ENCODE peak calls at places on chromosome 17, in six cellular contexts. I, A, W, D, J and K are unnamed samples.

GRCh38 chr17:9911089-9911488 is 6.0 kb upstream of the RCVRN start:
- DNase-seq in J (no peak), D (no peak), W (no peak), A (no peak), I (no peak), K (no peak)

GRCh38 chr17:10741416-10742140 is 11.8 kb upstream of the TMEM220 start:
- DNase-seq in A (no peak), W (no peak), D (no peak), J (no peak), I (no peak), K (no peak)

GRCh38 chr17:13725286-13725990 is 123.7 kb upstream of the HS3ST3A1 start:
- DNase-seq in J (no peak), I (no peak), W (no peak), A (no peak), D (no peak), K (no peak)

GRCh38 chr17:8728991-8729390 is 15.6 kb downstream of the CCDC42 start:
- DNase-seq in D (no peak), J (no peak), I (no peak), W (no peak), A (no peak), K (no peak)

GRCh38 chr17:78240012-78240655 is 8.7 kb downstream of the TMEM235 start:
- DNase-seq in J (no peak), D (no peak), I (no peak), W (no peak), A (no peak), K (no peak)

GRCh38 chr17:38766341-38766740 is 13.8 kb downstream of the PSMB3 start:
- DNase-seq in J (no peak), D (no peak), I (no peak), W (no peak), A (no peak), K (no peak)

GRCh38 chr17:64152428-64153125 is 22.6 kb upstream of the ERN1 start:
- DNase-seq in A (no peak), J (no peak), W (no peak), D (peak; percentile 96), I (no peak), K (no peak)

GRCh38 chr17:17401271-17401781 is 75.5 kb upstream of the MED9 start:
- DNase-seq in W (peak; percentile 31), I (peak; percentile 26), D (no peak), A (peak; percentile 55), J (no peak), K (peak; percentile 29)

GRCh38 chr17:42553866-42554249 is 1.1 kb downstream of the HSD17B1 start:
- DNase-seq in A (no peak), J (no peak), I (no peak), W (no peak), D (no peak), K (no peak)

GRCh38 chr17:72749119-72749572 is 343.3 kb downstream of the SLC39A11 start:
- DNase-seq in D (no peak), J (no peak), A (no peak), I (no peak), W (no peak), K (no peak)

GRCh38 chr17:13074026-13074425 is 56.2 kb upstream of the ELAC2 start:
- DNase-seq in D (no peak), I (no peak), W (peak; percentile 6), J (no peak), A (no peak), K (no peak)

GRCh38 chr17:40338058-40338457 is 26.5 kb downstream of the GJD3 start:
- DNase-seq in W (no peak), J (no peak), A (no peak), D (no peak), I (no peak), K (no peak)

GRCh38 chr17:71496552-71496951 is 624.3 kb upstream of the SOX9 start:
- DNase-seq in A (no peak), I (no peak), J (no peak), D (no peak), W (no peak), K (no peak)

GRCh38 chr17:58756246-58757161 is 850 bp downstream of the PPM1E start:
- DNase-seq in I (peak; percentile 61), A (peak; percentile 28), W (no peak), J (no peak), D (no peak), K (peak; percentile 64)

GRCh38 chr17:43755389-43755875 is 3.2 kb downstream of the SOST start:
- DNase-seq in W (no peak), I (peak; percentile 64), D (no peak), J (no peak), A (no peak), K (peak; percentile 82)

GRCh38 chr17:61251939-61252865 is 147.4 kb upstream of the TBX2 start:
- DNase-seq in I (no peak), A (no peak), W (no peak), J (no peak), D (peak; percentile 88), K (no peak)

GRCh38 chr17:75570034-75570676 is 17.4 kb upstream of the MYO15B start:
- DNase-seq in D (no peak), W (no peak), I (no peak), A (no peak), J (no peak), K (no peak)

GRCh38 chr17:54948380-54948779 is 20.1 kb downstream of the COX11 start:
- DNase-seq in A (peak; percentile 14), J (peak; percentile 41), W (peak; percentile 70), D (peak; percentile 72), I (no peak), K (no peak)

GRCh38 chr17:16989230-16989952 is 17.5 kb upstream of the TNFRSF13B start:
- DNase-seq in J (no peak), I (no peak), W (no peak), D (no peak), A (no peak), K (no peak)

GRCh38 chr17:3531266-3532101 is 26.1 kb downstream of the TRPV3 start:
- DNase-seq in D (no peak), W (no peak), A (no peak), I (no peak), J (no peak), K (no peak)

GRCh38 chr17:1040216-1040600 is 43.3 kb downstream of the TIMM22 start:
- DNase-seq in W (no peak), I (no peak), A (no peak), J (no peak), D (no peak), K (no peak)

GRCh38 chr17:69763503-69763902 is 311.5 kb upstream of the KCNJ16 start:
- DNase-seq in W (no peak), D (peak; percentile 34), A (no peak), I (no peak), J (no peak), K (no peak)

GRCh38 chr17:28741358-28742349 is 2.2 kb upstream of the TRAF4 start:
- DNase-seq in D (no peak), I (no peak), W (no peak), J (no peak), A (peak; percentile 60), K (no peak)
- H3K9ac ChIP-seq in D (no peak overlapping the region), I (no peak overlapping the region), W (no peak overlapping the region), J (no peak overlapping the region), A (peak overlapping the region; percentile 66), K (no peak overlapping the region)

GRCh38 chr17:57455063-57455914 is 199.0 kb downstream of the MSI2 start:
- DNase-seq in W (no peak), I (no peak), A (no peak), D (no peak), J (no peak), K (no peak)
- H3K4me1 ChIP-seq in W (peaks cover 22% of the 10 kb centered on the region), I (peaks cover 16% of the 10 kb centered on the region), A (peaks cover 8% of the 10 kb centered on the region), D (no peaks in the 10 kb centered on the region), J (peaks cover 2% of the 10 kb centered on the region), K (no peaks in the 10 kb centered on the region)

GRCh38 chr17:21164226-21165019 is 37.7 kb downstream of the DHRS7B start:
- DNase-seq in W (no peak), I (no peak), A (no peak), J (no peak), D (no peak), K (no peak)
- H3K4me2 ChIP-seq in W (no peak overlapping the region), I (no peak overlapping the region), A (no peak overlapping the region), J (no peak overlapping the region), D (no peak overlapping the region), K (no peak overlapping the region)

DNA sequence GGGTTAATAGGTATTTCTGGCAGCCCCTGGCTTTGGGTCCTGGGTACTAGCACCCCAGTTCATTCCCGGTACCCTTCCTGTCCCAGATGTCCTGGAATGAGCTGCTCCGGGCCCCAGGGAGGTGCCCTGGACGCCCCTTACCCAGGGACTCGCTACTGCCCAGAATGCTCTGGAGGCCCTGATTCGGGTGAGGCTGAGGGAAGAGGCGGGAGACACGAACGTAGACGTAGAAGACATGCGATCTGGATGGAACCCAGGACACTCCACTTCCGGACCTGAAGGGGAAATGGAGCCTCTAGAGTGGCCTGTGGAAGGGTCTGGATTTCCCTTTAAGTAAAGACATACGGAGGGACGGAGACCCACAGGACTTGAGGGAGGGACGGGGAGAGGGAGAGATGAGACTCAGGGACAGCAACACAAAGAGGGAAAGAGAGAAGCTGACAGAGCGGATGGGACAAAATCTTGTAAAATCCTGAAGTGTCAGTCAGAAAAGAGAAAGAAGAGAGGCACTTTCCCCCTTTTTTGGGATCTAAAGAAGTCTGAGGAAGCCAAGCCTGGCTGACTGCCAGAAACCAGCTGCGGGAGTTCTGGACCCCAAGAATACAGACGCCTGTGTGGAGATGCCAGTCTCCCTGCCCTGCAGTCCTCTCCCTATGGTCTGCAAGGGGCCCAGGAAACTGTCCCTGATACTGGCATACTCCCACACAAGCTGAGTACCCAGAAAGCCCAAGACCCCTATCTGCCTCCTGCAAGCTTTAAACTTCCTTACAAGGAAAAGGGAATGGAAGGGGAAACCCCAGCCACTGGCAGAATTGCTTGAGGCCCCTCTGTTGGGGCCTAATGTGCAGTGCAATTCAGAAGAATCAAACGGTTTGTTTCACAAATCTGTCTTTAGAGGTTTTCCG is 1.0 kb upstream of the HOXB13 start:
- DNase-seq in J (no peak), W (no peak), D (no peak), A (no peak), I (no peak), K (no peak)
- H3K9ac ChIP-seq in J (no peak overlapping the region), W (no peak overlapping the region), D (no peak overlapping the region), A (no peak overlapping the region), I (no peak overlapping the region), K (no peak overlapping the region)